ENCODE peak calls at places on chromosomes 12 and 14, in nine cellular contexts. J is cardiac fibroblast, S is endodermal cell, E is heart left ventricle, C is head of caudate nucleus, K is mesothelial cell of epicardium, O is astrocyte of the spinal cord, D is fibroblast of villous mesenchyme, T is esophagus squamous epithelium. X is an unnamed sample.
A peak's percentile ranks its signal among the peaks of the same experiment; 100 is the strongest.

GRCh38 chr14:80933282-80933681 is 8.3 kb downstream of the CEP128 start:
- DNase-seq in J (no peak), T (no peak), E (no peak), D (no peak), C (no peak), K (no peak), S (no peak), O (no peak), X (no peak)

GRCh38 chr12:26116829-26117228 is 8.0 kb downstream of the BHLHE41 start:
- DNase-seq in D (no peak), S (peak; percentile 38), T (no peak), O (no peak), C (no peak), E (no peak), K (no peak), J (no peak), X (no peak)

GRCh38 chr12:60052483-60052882 is 456.7 kb downstream of the SLC16A7 start:
- DNase-seq in O (peak; percentile 13), S (no peak), J (no peak), E (no peak), D (no peak), K (no peak), T (no peak), C (no peak), X (no peak)

GRCh38 chr14:105267820-105268548 is 19.7 kb downstream of the BTBD6 start:
- DNase-seq in T (no peak), E (no peak), D (no peak), K (no peak), O (no peak), C (no peak), J (no peak), S (peak; percentile 62), X (no peak)

GRCh38 chr14:50937325-50937724 is 7.0 kb downstream of the PYGL start:
- DNase-seq in O (peak; percentile 18), S (no peak), J (peak; percentile 53), T (no peak), E (no peak), C (no peak), D (peak; percentile 76), K (no peak), X (no peak)

GRCh38 chr14:75282166-75282547 is 3.5 kb downstream of the FOS start:
- DNase-seq in J (peak; percentile 91), D (peak; percentile 88), C (no peak), E (no peak), O (peak; percentile 74), S (no peak), T (no peak), K (no peak), X (no peak)

GRCh38 chr12:13228579-13228978 is 32.1 kb downstream of the EMP1 start:
- DNase-seq in C (no peak), E (no peak), J (no peak), O (no peak), S (peak; percentile 29), K (no peak), T (no peak), D (no peak), X (no peak)

GRCh38 chr12:52266514-52266913 is 7.9 kb upstream of the KRT86 start:
- DNase-seq in C (no peak), O (no peak), D (no peak), E (no peak), T (no peak), J (no peak), S (no peak), K (no peak), X (no peak)

GRCh38 chr12:107591095-107591375 is 94.6 kb upstream of the PWP1 start:
- DNase-seq in J (no peak), O (peak; percentile 32), C (no peak), E (no peak), D (no peak), S (no peak), T (no peak), K (no peak), X (no peak)

GRCh38 chr12:87820524-87821194 is 208.5 kb downstream of the C12orf50 start:
- DNase-seq in J (peak; percentile 46), C (no peak), O (peak; percentile 78), D (peak; percentile 42), E (no peak), T (no peak), S (no peak), K (no peak), X (no peak)

GRCh38 chr12:93894391-93895095 is 217.4 kb downstream of the CRADD start:
- DNase-seq in D (peak; percentile 64), E (peak; percentile 93), J (peak; percentile 94), T (no peak), K (peak; percentile 47), O (peak; percentile 83), C (peak; percentile 76), S (no peak), X (peak; percentile 57)

GRCh38 chr12:4518106-4518728 is 20.5 kb upstream of the RAD51AP1 start:
- DNase-seq in O (peak; percentile 89), C (no peak), K (no peak), S (no peak), E (no peak), J (peak; percentile 54), T (no peak), D (peak; percentile 53), X (no peak)

GRCh38 chr12:64459388-64460024 is 7.6 kb downstream of the TBK1 start:
- DNase-seq in S (no peak), D (peak; percentile 42), C (no peak), K (no peak), E (no peak), J (no peak), O (no peak), T (no peak), X (no peak)

GRCh38 chr14:69298131-69299071 is 38.4 kb downstream of the GALNT16 start:
- DNase-seq in K (no peak), E (peak; percentile 29), J (no peak), T (no peak), S (peak; percentile 36), C (no peak), D (no peak), O (no peak), X (peak; percentile 46)

GRCh38 chr12:89414851-89415250 is 62.5 kb upstream of the DUSP6 start:
- DNase-seq in E (no peak), O (peak; percentile 42), S (no peak), D (peak; percentile 66), T (no peak), J (peak; percentile 56), K (no peak), C (no peak), X (no peak)

GRCh38 chr12:22350817-22351371 is 16.4 kb upstream of the ST8SIA1 start:
- DNase-seq in O (no peak), T (no peak), S (no peak), C (no peak), D (no peak), E (no peak), K (no peak), J (no peak), X (no peak)

GRCh38 chr14:25658988-25659387 is 609.0 kb upstream of the STXBP6 start:
- DNase-seq in T (no peak), S (no peak), O (no peak), K (no peak), D (no peak), C (no peak), E (no peak), J (no peak), X (no peak)

GRCh38 chr12:79690606-79691298 is at the start of gene PAWR:
- DNase-seq in K (peak; percentile 82), E (peak; percentile 60), C (no peak), S (peak; percentile 97), T (no peak), D (peak; percentile 67), O (peak; percentile 82), J (peak; percentile 72), X (peak; percentile 79)

GRCh38 chr14:68631691-68632590 is 160.9 kb downstream of the ZFP36L1 start:
- DNase-seq in T (no peak), K (peak; percentile 26), S (peak; percentile 31), J (no peak), C (no peak), E (peak; percentile 61), D (peak; percentile 33), O (no peak), X (no peak)

GRCh38 chr12:104352106-104352713 is 48.7 kb downstream of the EID3 start:
- DNase-seq in D (no peak), E (no peak), T (no peak), C (no peak), K (no peak), J (peak; percentile 67), S (peak; percentile 38), O (no peak), X (no peak)

GRCh38 chr14:36281309-36281708 is 39.1 kb downstream of the MBIP start:
- DNase-seq in C (no peak), E (no peak), S (peak; percentile 63), T (no peak), K (no peak), D (no peak), J (peak; percentile 11), O (peak; percentile 12), X (no peak)

GRCh38 chr12:3611853-3612703 is 121.1 kb downstream of the PRMT8 start:
- DNase-seq in C (no peak), T (no peak), D (no peak), O (no peak), J (no peak), E (peak; percentile 48), S (no peak), K (no peak), X (no peak)

GRCh38 chr14:92497391-92497790 is 16.2 kb upstream of the RIN3 start:
- DNase-seq in J (no peak), T (no peak), E (no peak), K (no peak), D (no peak), C (no peak), O (no peak), S (peak; percentile 40), X (peak; percentile 42)

GRCh38 chr12:91256471-91256870 is 73.9 kb upstream of the DCN start:
- DNase-seq in D (peak; percentile 70), J (no peak), E (no peak), T (no peak), S (no peak), C (no peak), O (no peak), K (no peak), X (no peak)